ENCODE peak calls at places on chromosomes 12 and 14, in ten cellular contexts. H is Ammon's horn; Z is stimulated activated CD4-positive, alpha-beta T cell treated with anti-CD3 and anti-CD28 coated beads, Interleukin-1b, Interleukin-23, amount 100 ng/mL, for 1 hour; D is sciatic nerve; J is effector CD8-positive, alpha-beta T cell; E is K562; Q is activated CD4-positive, alpha-beta T cell treated with anti-CD3 and anti-CD28 coated beads for 36 hours; N is CD8-positive, alpha-beta memory T cell; U is islet precursor cell; A is CD8-positive, alpha-beta T cell. K is an unnamed sample.

GRCh38 chr12:15192721-15193120 is 28.5 kb downstream of the RERG start:
- DNase-seq in H (no peak), Z (no peak), D (no peak), J (no peak), E (no peak), Q (no peak), N (no peak), U (no peak), A (no peak), K (no peak)

GRCh38 chr12:99253068-99253467 is 394.5 kb upstream of the GARIN6 start:
- DNase-seq in H (no peak), Z (no peak), D (no peak), J (no peak), E (no peak), Q (no peak), N (no peak), U (no peak), A (no peak), K (peak)

GRCh38 chr12:53868516-53868986 is 70.1 kb upstream of the HOXC13 start:
- DNase-seq in H (no peak), Z (no peak), D (no peak), J (no peak), E (no peak), Q (no peak), N (no peak), U (peak), A (no peak), K (no peak)

GRCh38 chr12:47867496-47867941 is 37.3 kb downstream of the VDR start:
- DNase-seq in H (no peak), Z (no peak), D (no peak), J (no peak), E (peak), Q (peak), N (no peak), U (peak), A (no peak), K (no peak)

GRCh38 chr12:95088339-95088738 is 14.9 kb upstream of the NR2C1 start:
- DNase-seq in H (no peak), Z (no peak), D (no peak), J (no peak), E (no peak), Q (no peak), N (no peak), U (no peak), A (no peak), K (no peak)

GRCh38 chr14:74652541-74652940 is 40.5 kb upstream of the LTBP2 start:
- DNase-seq in H (no peak), Z (no peak), D (no peak), J (no peak), E (no peak), Q (no peak), N (no peak), U (no peak), A (no peak), K (no peak)

GRCh38 chr14:102325791-102326345 is 6.3 kb downstream of the ZNF839 start:
- DNase-seq in H (no peak), Z (no peak), D (no peak), J (no peak), E (no peak), Q (no peak), N (no peak), U (peak), A (no peak), K (no peak)

GRCh38 chr12:111446631-111447570 is 41.2 kb downstream of the SH2B3 start:
- DNase-seq in H (no peak), Z (no peak), D (peak), J (no peak), E (no peak), Q (no peak), N (no peak), U (peak), A (peak), K (no peak)

GRCh38 chr12:57606399-57606798 is 1.8 kb downstream of the DTX3 start:
- DNase-seq in H (no peak), Z (no peak), D (no peak), J (no peak), E (no peak), Q (no peak), N (no peak), U (no peak), A (no peak), K (no peak)

GRCh38 chr12:124557518-124558223 is 9.7 kb downstream of the NCOR2 start:
- DNase-seq in H (no peak), Z (no peak), D (peak), J (no peak), E (no peak), Q (no peak), N (no peak), U (no peak), A (no peak), K (no peak)

GRCh38 chr14:38391334-38391733 is 135.4 kb upstream of the CLEC14A start:
- DNase-seq in H (no peak), Z (no peak), D (no peak), J (no peak), E (no peak), Q (no peak), N (no peak), U (no peak), A (no peak), K (no peak)

GRCh38 chr14:100861188-100861936 is 35.4 kb downstream of the MEG3 start:
- DNase-seq in H (no peak), Z (no peak), D (no peak), J (no peak), E (no peak), Q (no peak), N (no peak), U (no peak), A (no peak), K (no peak)

GRCh38 chr12:49536526-49537195 is 2.2 kb upstream of the KCNH3 start:
- DNase-seq in H (no peak), Z (no peak), D (no peak), J (no peak), E (no peak), Q (no peak), N (no peak), U (peak), A (peak), K (no peak)

GRCh38 chr12:34048714-34049113 is 26.4 kb downstream of the ALG10 start:
- DNase-seq in H (no peak), Z (no peak), D (no peak), J (no peak), E (no peak), Q (no peak), N (no peak), U (no peak), A (no peak), K (no peak)

GRCh38 chr12:113271853-113272561 is 50.7 kb downstream of the TPCN1 start:
- DNase-seq in H (peak), Z (no peak), D (peak), J (no peak), E (peak), Q (peak), N (no peak), U (peak), A (no peak), K (peak)

GRCh38 chr14:72256055-72256454 is 323.8 kb downstream of the RGS6 start:
- DNase-seq in H (no peak), Z (no peak), D (no peak), J (no peak), E (no peak), Q (peak), N (no peak), U (peak), A (no peak), K (no peak)

GRCh38 chr12:52796839-52797528 is 1.1 kb upstream of the KRT3 start:
- DNase-seq in H (no peak), Z (no peak), D (no peak), J (no peak), E (peak), Q (no peak), N (no peak), U (no peak), A (no peak), K (no peak)

GRCh38 chr12:94644141-94644575 is 6.2 kb downstream of the TMCC3 start:
- DNase-seq in H (peak), Z (no peak), D (no peak), J (no peak), E (no peak), Q (peak), N (no peak), U (no peak), A (no peak), K (no peak)

GRCh38 chr12:18250313-18250916 is 10.9 kb upstream of the PIK3C2G start:
- DNase-seq in H (peak), Z (no peak), D (no peak), J (no peak), E (peak), Q (no peak), N (no peak), U (no peak), A (no peak), K (peak)

GRCh38 chr12:68568878-68569569 is 41.7 kb upstream of the RAP1B start:
- DNase-seq in H (no peak), Z (no peak), D (no peak), J (no peak), E (no peak), Q (no peak), N (no peak), U (no peak), A (no peak), K (no peak)

GRCh38 chr12:54045868-54046529 is 7.6 kb upstream of the HOXC4 start:
- DNase-seq in H (no peak), Z (no peak), D (no peak), J (no peak), E (no peak), Q (no peak), N (no peak), U (no peak), A (no peak), K (no peak)

GRCh38 chr14:41609704-41610183 is 3.1 kb downstream of the LRFN5 start:
- DNase-seq in H (peak), Z (no peak), D (peak), J (no peak), E (no peak), Q (peak), N (no peak), U (peak), A (no peak), K (peak)

GRCh38 chr14:21476526-21476924 is 234 bp downstream of the RAB2B start:
- DNase-seq in H (no peak), Z (peak), D (peak), J (peak), E (peak), Q (peak), N (no peak), U (no peak), A (no peak), K (peak)

GRCh38 chr14:24441904-24442239 is 704 bp downstream of the SDR39U1 start:
- DNase-seq in H (no peak), Z (no peak), D (no peak), J (no peak), E (no peak), Q (no peak), N (no peak), U (no peak), A (no peak), K (no peak)

K was measured in HuH-7.